ENCODE peak calls at places on chromosomes 4 and X, in six cellular contexts. One of them, this sample, is unnamed.

GRCh38 chr4:26238782-26239647 is 81.8 kb upstream of the RBPJ start:
- DNase-seq in activated CD4-positive, alpha-beta T cell treated with anti-CD3 and anti-CD28 coated beads, Interleukin-2, amount 10 ng/mL, durations not matched to agents 7 days and 5 days: no peak
- DNase-seq in T follicular helper cell: no peak
- DNase-seq in activated CD8-positive, alpha-beta memory T cell treated with anti-CD3 and anti-CD28 coated beads, Interleukin-2, amount 50 U/mL, for 4 hours: no peak
- DNase-seq in activated T-helper 1 cell treated with Interleukin-2 at 50 U/mL for 16 hours: no peak
- DNase-seq in A549: no peak
- DNase-seq in this sample: no peak

GRCh38 chr4:4256799-4257198 is 8.8 kb upstream of the TMEM128 start:
- DNase-seq in activated CD4-positive, alpha-beta T cell treated with anti-CD3 and anti-CD28 coated beads, Interleukin-2, amount 10 ng/mL, durations not matched to agents 7 days and 5 days: no peak
- DNase-seq in T follicular helper cell: no peak
- DNase-seq in activated CD8-positive, alpha-beta memory T cell treated with anti-CD3 and anti-CD28 coated beads, Interleukin-2, amount 50 U/mL, for 4 hours: no peak
- DNase-seq in activated T-helper 1 cell treated with Interleukin-2 at 50 U/mL for 16 hours: no peak
- DNase-seq in A549: no peak
- DNase-seq in this sample: no peak

GRCh38 chrX:70454441-70455365 is 10.1 kb downstream of the DLG3 start:
- DNase-seq in activated CD4-positive, alpha-beta T cell treated with anti-CD3 and anti-CD28 coated beads, Interleukin-2, amount 10 ng/mL, durations not matched to agents 7 days and 5 days: peak
- DNase-seq in T follicular helper cell: peak
- DNase-seq in activated CD8-positive, alpha-beta memory T cell treated with anti-CD3 and anti-CD28 coated beads, Interleukin-2, amount 50 U/mL, for 4 hours: peak
- DNase-seq in activated T-helper 1 cell treated with Interleukin-2 at 50 U/mL for 16 hours: peak
- DNase-seq in A549: peak
- DNase-seq in this sample: peak

GRCh38 chr4:78121338-78121904 is 64.3 kb downstream of the FRAS1 start:
- DNase-seq in activated CD4-positive, alpha-beta T cell treated with anti-CD3 and anti-CD28 coated beads, Interleukin-2, amount 10 ng/mL, durations not matched to agents 7 days and 5 days: no peak
- DNase-seq in T follicular helper cell: no peak
- DNase-seq in activated CD8-positive, alpha-beta memory T cell treated with anti-CD3 and anti-CD28 coated beads, Interleukin-2, amount 50 U/mL, for 4 hours: no peak
- DNase-seq in activated T-helper 1 cell treated with Interleukin-2 at 50 U/mL for 16 hours: no peak
- DNase-seq in A549: no peak
- DNase-seq in this sample: no peak

GRCh38 chr4:151035321-151035720 is 20.2 kb upstream of the LRBA start:
- DNase-seq in activated CD4-positive, alpha-beta T cell treated with anti-CD3 and anti-CD28 coated beads, Interleukin-2, amount 10 ng/mL, durations not matched to agents 7 days and 5 days: no peak
- DNase-seq in T follicular helper cell: no peak
- DNase-seq in activated CD8-positive, alpha-beta memory T cell treated with anti-CD3 and anti-CD28 coated beads, Interleukin-2, amount 50 U/mL, for 4 hours: no peak
- DNase-seq in activated T-helper 1 cell treated with Interleukin-2 at 50 U/mL for 16 hours: no peak
- DNase-seq in A549: no peak
- DNase-seq in this sample: no peak

GRCh38 chr4:94452476-94453300 is 946 bp downstream of the PDLIM5 start:
- DNase-seq in activated CD4-positive, alpha-beta T cell treated with anti-CD3 and anti-CD28 coated beads, Interleukin-2, amount 10 ng/mL, durations not matched to agents 7 days and 5 days: peak
- DNase-seq in T follicular helper cell: peak
- DNase-seq in activated CD8-positive, alpha-beta memory T cell treated with anti-CD3 and anti-CD28 coated beads, Interleukin-2, amount 50 U/mL, for 4 hours: peak
- DNase-seq in activated T-helper 1 cell treated with Interleukin-2 at 50 U/mL for 16 hours: no peak
- DNase-seq in A549: peak
- DNase-seq in this sample: no peak

GRCh38 chr4:28479666-28480065 is 1619.0 kb downstream of the STIM2 start:
- DNase-seq in activated CD4-positive, alpha-beta T cell treated with anti-CD3 and anti-CD28 coated beads, Interleukin-2, amount 10 ng/mL, durations not matched to agents 7 days and 5 days: no peak
- DNase-seq in T follicular helper cell: no peak
- DNase-seq in activated CD8-positive, alpha-beta memory T cell treated with anti-CD3 and anti-CD28 coated beads, Interleukin-2, amount 50 U/mL, for 4 hours: no peak
- DNase-seq in activated T-helper 1 cell treated with Interleukin-2 at 50 U/mL for 16 hours: no peak
- DNase-seq in A549: no peak
- DNase-seq in this sample: no peak

GRCh38 chr4:90007494-90008167 is 113.0 kb downstream of the MMRN1 start:
- DNase-seq in activated CD4-positive, alpha-beta T cell treated with anti-CD3 and anti-CD28 coated beads, Interleukin-2, amount 10 ng/mL, durations not matched to agents 7 days and 5 days: no peak
- DNase-seq in T follicular helper cell: no peak
- DNase-seq in activated CD8-positive, alpha-beta memory T cell treated with anti-CD3 and anti-CD28 coated beads, Interleukin-2, amount 50 U/mL, for 4 hours: no peak
- DNase-seq in activated T-helper 1 cell treated with Interleukin-2 at 50 U/mL for 16 hours: no peak
- DNase-seq in A549: no peak
- DNase-seq in this sample: no peak

GRCh38 chrX:115367956-115368355 is 78.4 kb downstream of the LUZP4 start:
- DNase-seq in activated CD4-positive, alpha-beta T cell treated with anti-CD3 and anti-CD28 coated beads, Interleukin-2, amount 10 ng/mL, durations not matched to agents 7 days and 5 days: no peak
- DNase-seq in T follicular helper cell: no peak
- DNase-seq in activated CD8-positive, alpha-beta memory T cell treated with anti-CD3 and anti-CD28 coated beads, Interleukin-2, amount 50 U/mL, for 4 hours: no peak
- DNase-seq in activated T-helper 1 cell treated with Interleukin-2 at 50 U/mL for 16 hours: no peak
- DNase-seq in A549: peak
- DNase-seq in this sample: no peak

GRCh38 chr4:186541801-186542200 is 13.6 kb downstream of the MTNR1A start:
- DNase-seq in activated CD4-positive, alpha-beta T cell treated with anti-CD3 and anti-CD28 coated beads, Interleukin-2, amount 10 ng/mL, durations not matched to agents 7 days and 5 days: no peak
- DNase-seq in T follicular helper cell: no peak
- DNase-seq in activated CD8-positive, alpha-beta memory T cell treated with anti-CD3 and anti-CD28 coated beads, Interleukin-2, amount 50 U/mL, for 4 hours: no peak
- DNase-seq in activated T-helper 1 cell treated with Interleukin-2 at 50 U/mL for 16 hours: no peak
- DNase-seq in A549: no peak
- DNase-seq in this sample: no peak

GRCh38 chr4:115187136-115187535 is 73.7 kb upstream of the NDST4 start:
- DNase-seq in activated CD4-positive, alpha-beta T cell treated with anti-CD3 and anti-CD28 coated beads, Interleukin-2, amount 10 ng/mL, durations not matched to agents 7 days and 5 days: no peak
- DNase-seq in T follicular helper cell: no peak
- DNase-seq in activated CD8-positive, alpha-beta memory T cell treated with anti-CD3 and anti-CD28 coated beads, Interleukin-2, amount 50 U/mL, for 4 hours: no peak
- DNase-seq in activated T-helper 1 cell treated with Interleukin-2 at 50 U/mL for 16 hours: no peak
- DNase-seq in A549: no peak
- DNase-seq in this sample: no peak

GRCh38 chr4:20251796-20252655 is at the start of gene SLIT2:
- DNase-seq in activated CD4-positive, alpha-beta T cell treated with anti-CD3 and anti-CD28 coated beads, Interleukin-2, amount 10 ng/mL, durations not matched to agents 7 days and 5 days: peak
- DNase-seq in T follicular helper cell: no peak
- DNase-seq in activated CD8-positive, alpha-beta memory T cell treated with anti-CD3 and anti-CD28 coated beads, Interleukin-2, amount 50 U/mL, for 4 hours: peak
- DNase-seq in activated T-helper 1 cell treated with Interleukin-2 at 50 U/mL for 16 hours: no peak
- DNase-seq in A549: peak
- DNase-seq in this sample: no peak

GRCh38 chrX:153411255-153411987 is at the start of gene ZFP92:
- DNase-seq in activated CD4-positive, alpha-beta T cell treated with anti-CD3 and anti-CD28 coated beads, Interleukin-2, amount 10 ng/mL, durations not matched to agents 7 days and 5 days: peak
- DNase-seq in T follicular helper cell: no peak
- DNase-seq in activated CD8-positive, alpha-beta memory T cell treated with anti-CD3 and anti-CD28 coated beads, Interleukin-2, amount 50 U/mL, for 4 hours: peak
- DNase-seq in activated T-helper 1 cell treated with Interleukin-2 at 50 U/mL for 16 hours: peak
- DNase-seq in A549: no peak
- DNase-seq in this sample: no peak

GRCh38 chrX:45517090-45517973 is 316.7 kb upstream of the DIPK2B start:
- DNase-seq in activated CD4-positive, alpha-beta T cell treated with anti-CD3 and anti-CD28 coated beads, Interleukin-2, amount 10 ng/mL, durations not matched to agents 7 days and 5 days: no peak
- DNase-seq in T follicular helper cell: no peak
- DNase-seq in activated CD8-positive, alpha-beta memory T cell treated with anti-CD3 and anti-CD28 coated beads, Interleukin-2, amount 50 U/mL, for 4 hours: no peak
- DNase-seq in activated T-helper 1 cell treated with Interleukin-2 at 50 U/mL for 16 hours: no peak
- DNase-seq in A549: peak
- DNase-seq in this sample: no peak

GRCh38 chrX:11214346-11215190 is 78.6 kb upstream of the AMELX start:
- DNase-seq in activated CD4-positive, alpha-beta T cell treated with anti-CD3 and anti-CD28 coated beads, Interleukin-2, amount 10 ng/mL, durations not matched to agents 7 days and 5 days: no peak
- DNase-seq in T follicular helper cell: no peak
- DNase-seq in activated CD8-positive, alpha-beta memory T cell treated with anti-CD3 and anti-CD28 coated beads, Interleukin-2, amount 50 U/mL, for 4 hours: no peak
- DNase-seq in activated T-helper 1 cell treated with Interleukin-2 at 50 U/mL for 16 hours: no peak
- DNase-seq in A549: no peak
- DNase-seq in this sample: peak

GRCh38 chr4:61527886-61528285 is 327.8 kb downstream of the ADGRL3 start:
- DNase-seq in activated CD4-positive, alpha-beta T cell treated with anti-CD3 and anti-CD28 coated beads, Interleukin-2, amount 10 ng/mL, durations not matched to agents 7 days and 5 days: no peak
- DNase-seq in T follicular helper cell: no peak
- DNase-seq in activated CD8-positive, alpha-beta memory T cell treated with anti-CD3 and anti-CD28 coated beads, Interleukin-2, amount 50 U/mL, for 4 hours: no peak
- DNase-seq in activated T-helper 1 cell treated with Interleukin-2 at 50 U/mL for 16 hours: no peak
- DNase-seq in A549: no peak
- DNase-seq in this sample: no peak

GRCh38 chr4:112766422-112766821 is 129.5 kb downstream of the LARP7 start:
- DNase-seq in activated CD4-positive, alpha-beta T cell treated with anti-CD3 and anti-CD28 coated beads, Interleukin-2, amount 10 ng/mL, durations not matched to agents 7 days and 5 days: no peak
- DNase-seq in T follicular helper cell: no peak
- DNase-seq in activated CD8-positive, alpha-beta memory T cell treated with anti-CD3 and anti-CD28 coated beads, Interleukin-2, amount 50 U/mL, for 4 hours: no peak
- DNase-seq in activated T-helper 1 cell treated with Interleukin-2 at 50 U/mL for 16 hours: no peak
- DNase-seq in A549: peak
- DNase-seq in this sample: no peak

GRCh38 chrX:10327651-10328050 is 170.9 kb downstream of the CLCN4 start:
- DNase-seq in activated CD4-positive, alpha-beta T cell treated with anti-CD3 and anti-CD28 coated beads, Interleukin-2, amount 10 ng/mL, durations not matched to agents 7 days and 5 days: no peak
- DNase-seq in T follicular helper cell: no peak
- DNase-seq in activated CD8-positive, alpha-beta memory T cell treated with anti-CD3 and anti-CD28 coated beads, Interleukin-2, amount 50 U/mL, for 4 hours: no peak
- DNase-seq in activated T-helper 1 cell treated with Interleukin-2 at 50 U/mL for 16 hours: no peak
- DNase-seq in A549: peak
- DNase-seq in this sample: no peak

GRCh38 chr4:139969635-139970266 is 184.2 kb downstream of the MAML3 start:
- DNase-seq in activated CD4-positive, alpha-beta T cell treated with anti-CD3 and anti-CD28 coated beads, Interleukin-2, amount 10 ng/mL, durations not matched to agents 7 days and 5 days: no peak
- DNase-seq in T follicular helper cell: no peak
- DNase-seq in activated CD8-positive, alpha-beta memory T cell treated with anti-CD3 and anti-CD28 coated beads, Interleukin-2, amount 50 U/mL, for 4 hours: no peak
- DNase-seq in activated T-helper 1 cell treated with Interleukin-2 at 50 U/mL for 16 hours: no peak
- DNase-seq in A549: no peak
- DNase-seq in this sample: no peak

This sample was measured in activated gamma-delta T cell.